ENCODE peak calls at places on chromosomes 12 and 14, in eight cellular contexts. D is AG04449, U is fibroblast of mammary gland, L is sigmoid colon, S is ovary, M is heart right ventricle, V is BJ, I is GM12865. T is an unnamed sample.

GRCh38 chr12:75960086-75960910 is 71.3 kb downstream of the PHLDA1 start:
- DNase-seq in D (no peak), U (no peak), L (no peak), S (no peak), M (no peak), V (no peak), I (no peak), T (peak)

GRCh38 chr12:58452546-58452945 is 467.8 kb downstream of the LRIG3 start:
- DNase-seq in D (no peak), U (peak), L (no peak), S (no peak), M (no peak), V (no peak), I (no peak), T (no peak)

GRCh38 chr12:4723226-4723625 is 3.0 kb downstream of the GALNT8 start:
- DNase-seq in D (no peak), U (no peak), L (no peak), S (no peak), M (no peak), V (no peak), I (no peak), T (no peak)

GRCh38 chr14:35533357-35534129 is 421 bp upstream of the INSM2 start:
- DNase-seq in D (no peak), U (peak), L (peak), S (no peak), M (peak), V (no peak), I (peak), T (peak)

GRCh38 chr14:44404599-44405349 is 102.3 kb downstream of the FSCB start:
- DNase-seq in D (no peak), U (no peak), L (no peak), S (no peak), M (no peak), V (no peak), I (no peak), T (no peak)

GRCh38 chr12:92431146-92431545 is 271.6 kb upstream of the PLEKHG7 start:
- DNase-seq in D (no peak), U (no peak), L (no peak), S (no peak), M (no peak), V (no peak), I (peak), T (no peak)

GRCh38 chr14:36068777-36069534 is 107.6 kb downstream of the PTCSC3 start:
- DNase-seq in D (peak), U (peak), L (no peak), S (no peak), M (no peak), V (peak), I (no peak), T (no peak)

GRCh38 chr14:64682173-64682710 is 22.0 kb upstream of the PLEKHG3 start:
- DNase-seq in D (no peak), U (peak), L (peak), S (peak), M (peak), V (peak), I (no peak), T (peak)

GRCh38 chr14:77206877-77207389 is 25.3 kb downstream of the TMEM63C start:
- DNase-seq in D (no peak), U (no peak), L (no peak), S (no peak), M (no peak), V (no peak), I (no peak), T (no peak)

GRCh38 chr12:74514098-74514872 is 23.4 kb upstream of the ATXN7L3B start:
- DNase-seq in D (no peak), U (no peak), L (no peak), S (no peak), M (no peak), V (no peak), I (no peak), T (peak)

GRCh38 chr12:127270193-127270592 is 996.8 kb upstream of the TMEM132C start:
- DNase-seq in D (no peak), U (peak), L (no peak), S (no peak), M (no peak), V (no peak), I (no peak), T (no peak)

DNA sequence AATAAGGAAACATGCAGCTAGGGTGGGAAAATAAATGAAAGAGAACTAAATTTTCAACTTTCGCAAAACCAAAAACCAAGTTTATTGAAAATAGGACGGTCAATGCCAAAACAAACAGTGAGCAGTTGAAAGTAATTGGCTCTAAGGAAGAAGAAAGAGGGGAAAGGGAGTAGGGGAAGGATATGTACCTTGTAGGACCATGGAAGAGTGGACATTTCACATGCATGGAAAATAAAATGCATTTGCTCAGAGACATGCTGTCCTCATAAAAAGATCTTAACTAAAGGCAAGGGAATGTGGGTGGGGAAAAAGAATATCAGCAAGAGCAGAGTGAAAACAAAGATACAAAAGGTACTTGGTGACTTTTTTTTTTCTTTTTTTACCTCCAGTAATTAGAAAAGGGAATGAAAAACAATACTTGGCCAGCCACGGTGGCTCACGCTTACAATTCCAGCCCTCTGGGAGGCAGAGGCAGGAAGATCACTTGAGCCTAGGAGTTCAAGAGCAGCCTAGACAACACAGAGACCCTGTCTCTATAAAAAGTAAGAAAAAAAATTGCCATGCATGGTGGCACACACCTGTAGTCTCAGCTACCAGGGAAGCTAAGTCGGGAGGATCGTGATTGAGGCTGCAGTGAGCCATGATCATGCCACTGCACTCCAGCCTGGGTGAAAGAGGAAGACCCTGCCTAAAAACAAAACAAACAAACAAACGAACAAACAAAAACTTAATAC is 6.6 kb downstream of the TXNDC16 start:
- DNase-seq in D (no peak), U (no peak), L (no peak), S (no peak), M (no peak), V (no peak), I (no peak), T (no peak)
- H3K4me3 ChIP-seq in D (no peak), U (no peak), L (no peak), S (no peak), M (no peak), V (no peak), I (no peak), T (no peak)

DNA sequence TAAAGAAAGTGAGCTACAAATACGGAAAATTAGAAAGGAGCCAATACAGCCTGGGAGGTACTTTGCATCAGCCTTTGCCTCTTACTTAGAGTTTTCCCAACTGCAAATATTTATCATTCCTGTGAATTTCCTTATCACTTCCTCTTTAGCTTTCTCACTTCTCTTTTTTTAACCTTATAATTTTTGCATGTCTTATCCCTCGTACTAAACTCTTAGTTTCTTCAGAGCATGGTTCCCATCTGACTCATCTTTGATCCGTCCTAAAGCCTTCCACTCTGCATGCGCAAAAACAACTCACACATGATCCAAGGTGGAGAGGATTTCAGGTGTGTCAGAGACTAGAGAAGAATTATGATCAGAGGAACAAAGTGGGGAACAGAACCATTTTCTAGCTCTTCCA is 9.6 kb upstream of the SNAPC1 start:
- DNase-seq in D (no peak), U (no peak), L (no peak), S (no peak), M (no peak), V (no peak), I (peak), T (no peak)
- H3K4me3 ChIP-seq in D (no peak), U (no peak), L (no peak), S (no peak), M (no peak), V (no peak), I (peak), T (no peak)

GRCh38 chr12:49515266-49515665 is 23.6 kb upstream of the KCNH3 start:
- DNase-seq in D (no peak), U (peak), L (no peak), S (no peak), M (no peak), V (peak), I (no peak), T (no peak)
- H3K4me3 ChIP-seq in D (no peak), U (no peak), L (no peak), S (no peak), M (no peak), V (no peak), I (no peak), T (no peak)

DNA sequence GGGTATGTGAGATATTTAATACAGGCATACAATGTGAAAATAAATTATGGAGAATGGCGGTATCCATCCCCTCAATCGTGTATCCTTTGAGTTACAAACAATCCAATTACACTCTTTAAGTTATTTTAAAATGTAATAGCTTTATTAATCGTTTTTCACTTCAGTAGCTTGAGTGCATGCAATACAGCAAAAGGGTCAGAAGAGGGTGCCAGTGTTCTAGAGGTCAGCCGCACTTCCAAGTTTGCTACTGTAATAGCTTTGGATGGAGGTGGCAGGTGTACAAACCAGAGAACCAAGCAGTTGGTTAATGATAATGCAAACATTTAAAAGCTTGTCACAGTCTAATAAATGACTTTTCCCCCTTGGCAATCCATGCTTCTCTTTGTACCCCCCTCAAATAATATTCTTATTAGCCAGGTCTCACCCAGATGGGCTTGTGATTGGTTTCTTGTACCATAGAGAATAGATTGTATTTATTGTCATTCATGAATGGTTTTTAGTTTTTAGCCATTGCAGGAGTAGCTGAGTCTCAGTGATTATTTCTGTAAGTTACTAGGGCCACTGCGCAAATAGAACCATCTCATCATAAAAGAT is 127.0 kb downstream of the ERC1 start:
- DNase-seq in D (peak), U (peak), L (peak), S (peak), M (peak), V (no peak), I (peak), T (no peak)
- H3K4me3 ChIP-seq in D (no peak), U (no peak), L (no peak), S (no peak), M (no peak), V (no peak), I (no peak), T (no peak)

GRCh38 chr12:109458771-109459208 is 18.3 kb downstream of the KCTD10 start:
- DNase-seq in D (no peak), U (peak), L (no peak), S (no peak), M (no peak), V (no peak), I (no peak), T (no peak)
- H3K4me3 ChIP-seq in D (no peak), U (no peak), L (no peak), S (no peak), M (no peak), V (no peak), I (no peak), T (no peak)

GRCh38 chr12:121786441-121786825 is 7.1 kb downstream of the RHOF start:
- DNase-seq in D (no peak), U (peak), L (peak), S (peak), M (no peak), V (no peak), I (no peak), T (peak)

GRCh38 chr12:121783771-121784170 is 9.7 kb downstream of the RHOF start:
- DNase-seq in D (no peak), U (peak), L (no peak), S (no peak), M (no peak), V (no peak), I (no peak), T (no peak)

GRCh38 chr12:121782616-121782966 is 10.9 kb downstream of the RHOF start:
- DNase-seq in D (no peak), U (no peak), L (no peak), S (no peak), M (no peak), V (no peak), I (no peak), T (no peak)

GRCh38 chr12:121781751-121782615 is 11.5 kb downstream of the RHOF start:
- DNase-seq in D (no peak), U (peak), L (no peak), S (no peak), M (no peak), V (no peak), I (peak), T (no peak)

GRCh38 chr12:121784460-121784859 is 9.0 kb downstream of the RHOF start:
- DNase-seq in D (no peak), U (peak), L (no peak), S (no peak), M (no peak), V (peak), I (no peak), T (no peak)
- H3K4me3 ChIP-seq in D (no peak), U (no peak), L (no peak), S (no peak), M (no peak), V (no peak), I (no peak), T (no peak)

DNA sequence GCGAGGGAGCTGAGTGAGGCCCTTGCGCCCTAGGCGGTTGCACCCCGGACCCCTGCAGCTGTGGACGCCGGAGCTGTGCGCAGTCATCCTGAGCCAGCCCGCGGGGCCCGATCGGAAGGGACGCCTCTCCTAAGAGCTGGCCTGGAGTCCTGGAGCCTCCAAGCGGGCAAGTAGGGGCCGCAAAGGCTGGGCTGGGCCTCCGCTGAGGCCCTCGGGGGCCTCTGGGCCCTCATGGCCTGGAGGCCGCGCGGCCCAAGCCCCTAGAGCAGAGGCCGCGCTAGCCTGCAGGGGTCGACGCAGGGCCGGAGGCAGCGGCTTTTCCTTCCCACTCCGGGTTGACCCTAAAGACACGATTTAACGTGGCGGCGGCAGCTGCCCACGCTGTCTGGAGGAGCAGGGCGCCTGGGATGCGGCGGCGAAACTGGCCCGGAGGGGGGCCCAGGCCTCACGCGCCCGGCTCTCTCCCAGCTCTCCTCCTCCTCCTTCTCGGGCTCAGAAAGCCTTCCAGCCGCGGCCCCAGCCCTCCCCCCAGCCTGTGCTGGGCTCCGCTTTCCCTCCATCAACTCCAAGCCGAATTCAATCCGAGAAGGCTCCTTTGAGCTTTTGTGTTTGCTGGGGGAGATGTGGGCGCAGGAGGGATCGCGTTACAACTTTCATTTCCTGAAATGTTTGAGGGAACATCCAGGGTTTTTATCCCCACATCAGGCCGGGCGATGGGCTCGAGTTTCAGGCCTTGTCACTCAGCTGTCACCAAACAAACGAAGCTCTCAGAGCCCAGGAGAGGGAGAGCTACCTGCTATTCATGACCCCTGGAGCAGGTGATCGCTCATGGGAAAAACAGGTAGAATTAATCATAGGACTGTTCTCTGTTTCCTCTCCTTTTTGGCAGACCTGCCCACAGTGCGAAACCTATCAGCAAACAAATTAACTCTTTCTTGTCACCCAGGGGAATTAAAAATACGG is 11.5 kb downstream of the SIX1 start:
- DNase-seq in D (no peak), U (no peak), L (no peak), S (no peak), M (no peak), V (no peak), I (no peak), T (peak)
- H3K4me3 ChIP-seq in D (peak), U (peak), L (peak), S (peak), M (peak), V (no peak), I (no peak), T (no peak)

GRCh38 chr12:52046859-52047258 is 4.4 kb upstream of the NR4A1 start:
- DNase-seq in D (no peak), U (no peak), L (peak), S (no peak), M (no peak), V (no peak), I (no peak), T (no peak)
- H3K4me3 ChIP-seq in D (no peak), U (no peak), L (no peak), S (no peak), M (no peak), V (no peak), I (no peak), T (no peak)